ENCODE peak calls at places on chromosomes 7 and 10, in five cellular contexts. P is amniotic epithelial cell, C is hypothalamus, J is testis, F is kidney tubule cell. X is an unnamed sample.

GRCh38 chr10:132463333-132464255 is 66.6 kb downstream of the PWWP2B start:
- DNase-seq in J (no peak), C (no peak), P (no peak), F (no peak), X (peak)

GRCh38 chr7:80614911-80615310 is 23.5 kb upstream of the CD36 start:
- DNase-seq in C (no peak), J (no peak), F (no peak), P (peak), X (no peak)

GRCh38 chr7:23449941-23450340 is 20.4 kb downstream of the IGF2BP3 start:
- DNase-seq in F (no peak), J (no peak), P (peak), C (no peak), X (no peak)

GRCh38 chr7:30330134-30331111 is 46.0 kb downstream of the ZNRF2 start:
- DNase-seq in C (no peak), F (no peak), J (no peak), P (no peak), X (no peak)

GRCh38 chr10:95363303-95363912 is 72.6 kb upstream of the PDLIM1 start:
- DNase-seq in F (peak), C (no peak), J (peak), P (peak), X (peak)

GRCh38 chr7:2886900-2887299 is 42.8 kb upstream of the GNA12 start:
- DNase-seq in C (no peak), F (peak), J (peak), P (peak), X (peak)

GRCh38 chr7:1537631-1538412 is 7.3 kb downstream of the MAFK start:
- DNase-seq in C (no peak), P (peak), J (peak), F (peak), X (peak)

GRCh38 chr7:37643876-37644275 is 39.7 kb upstream of the GPR141 start:
- DNase-seq in J (peak), C (no peak), F (no peak), P (no peak), X (no peak)

GRCh38 chr10:129992356-129992755 is 28.3 kb upstream of the EBF3 start:
- DNase-seq in P (no peak), C (no peak), F (no peak), J (no peak), X (no peak)

GRCh38 chr7:113179313-113179712 is 61.0 kb upstream of the SMIM30 start:
- DNase-seq in J (no peak), C (no peak), P (peak), F (peak), X (no peak)

GRCh38 chr7:107948645-107949442 is 54.1 kb downstream of the LAMB1 start:
- DNase-seq in J (no peak), F (peak), P (peak), C (no peak), X (no peak)

GRCh38 chr10:37762287-37762686 is 95.1 kb downstream of the ZNF248 start:
- DNase-seq in P (no peak), F (no peak), C (no peak), J (no peak), X (no peak)

GRCh38 chr10:5071411-5072198 is 22.6 kb upstream of the AKR1C3 start:
- DNase-seq in C (peak), F (peak), P (peak), J (peak), X (peak)